ENCODE peak calls at places on chromosomes 2 and 18, in nine cellular contexts. One of them, this sample, is unnamed.

GRCh38 chr2:106201656-106202055 is 7.6 kb upstream of the UXS1 start:
- DNase-seq in AG04449: no peak
- DNase-seq in fibroblast of the conjunctiva: no peak
- DNase-seq in effector CD4-positive, alpha-beta T cell: no peak
- DNase-seq in amniotic epithelial cell: no peak
- DNase-seq in cardiac muscle cell: no peak
- DNase-seq in gastrocnemius medialis: no peak
- DNase-seq in BJ: no peak
- DNase-seq in retina: no peak
- DNase-seq in this sample: no peak

GRCh38 chr2:201432038-201432437 is 19.2 kb downstream of the TRAK2 start:
- DNase-seq in AG04449: no peak
- DNase-seq in cardiac muscle cell: no peak
- DNase-seq in gastrocnemius medialis: no peak
- DNase-seq in effector CD4-positive, alpha-beta T cell: no peak
- DNase-seq in retina: no peak
- DNase-seq in BJ: no peak
- DNase-seq in fibroblast of the conjunctiva: no peak
- DNase-seq in amniotic epithelial cell: peak
- DNase-seq in this sample: no peak

GRCh38 chr18:41974661-41975286 is 19.7 kb downstream of the PIK3C3 start:
- DNase-seq in effector CD4-positive, alpha-beta T cell: no peak
- DNase-seq in AG04449: no peak
- DNase-seq in gastrocnemius medialis: no peak
- DNase-seq in fibroblast of the conjunctiva: no peak
- DNase-seq in retina: peak
- DNase-seq in BJ: no peak
- DNase-seq in amniotic epithelial cell: peak
- DNase-seq in cardiac muscle cell: peak
- DNase-seq in this sample: no peak

GRCh38 chr2:143730950-143731254 is 601.7 kb downstream of the ARHGAP15 start:
- DNase-seq in AG04449: no peak
- DNase-seq in effector CD4-positive, alpha-beta T cell: no peak
- DNase-seq in cardiac muscle cell: no peak
- DNase-seq in fibroblast of the conjunctiva: no peak
- DNase-seq in BJ: no peak
- DNase-seq in amniotic epithelial cell: peak
- DNase-seq in retina: no peak
- DNase-seq in gastrocnemius medialis: no peak
- DNase-seq in this sample: no peak

GRCh38 chr2:66494708-66495107 is 59.8 kb downstream of the MEIS1 start:
- DNase-seq in retina: no peak
- DNase-seq in cardiac muscle cell: no peak
- DNase-seq in fibroblast of the conjunctiva: peak
- DNase-seq in amniotic epithelial cell: peak
- DNase-seq in effector CD4-positive, alpha-beta T cell: no peak
- DNase-seq in gastrocnemius medialis: peak
- DNase-seq in BJ: peak
- DNase-seq in AG04449: no peak
- DNase-seq in this sample: peak

GRCh38 chr18:66280470-66280869 is 323.4 kb downstream of the CDH19 start:
- DNase-seq in AG04449: no peak
- DNase-seq in effector CD4-positive, alpha-beta T cell: no peak
- DNase-seq in cardiac muscle cell: no peak
- DNase-seq in amniotic epithelial cell: no peak
- DNase-seq in fibroblast of the conjunctiva: no peak
- DNase-seq in BJ: no peak
- DNase-seq in retina: no peak
- DNase-seq in gastrocnemius medialis: no peak
- DNase-seq in this sample: no peak

GRCh38 chr2:86477349-86477748 is 36.2 kb downstream of the KDM3A start:
- DNase-seq in BJ: no peak
- DNase-seq in amniotic epithelial cell: peak
- DNase-seq in gastrocnemius medialis: no peak
- DNase-seq in AG04449: no peak
- DNase-seq in retina: no peak
- DNase-seq in fibroblast of the conjunctiva: no peak
- DNase-seq in cardiac muscle cell: no peak
- DNase-seq in effector CD4-positive, alpha-beta T cell: no peak
- DNase-seq in this sample: no peak

GRCh38 chr2:97095661-97096060 is 979 bp upstream of the FAHD2B start:
- DNase-seq in retina: peak
- DNase-seq in fibroblast of the conjunctiva: no peak
- DNase-seq in AG04449: no peak
- DNase-seq in amniotic epithelial cell: no peak
- DNase-seq in gastrocnemius medialis: no peak
- DNase-seq in BJ: no peak
- DNase-seq in effector CD4-positive, alpha-beta T cell: no peak
- DNase-seq in cardiac muscle cell: no peak
- DNase-seq in this sample: no peak

GRCh38 chr2:109435866-109436634 is 177.7 kb downstream of the SEPTIN10 start:
- DNase-seq in gastrocnemius medialis: peak
- DNase-seq in amniotic epithelial cell: no peak
- DNase-seq in cardiac muscle cell: no peak
- DNase-seq in retina: no peak
- DNase-seq in BJ: no peak
- DNase-seq in effector CD4-positive, alpha-beta T cell: no peak
- DNase-seq in fibroblast of the conjunctiva: no peak
- DNase-seq in AG04449: no peak
- DNase-seq in this sample: no peak

GRCh38 chr2:69242651-69243051 is 144.4 kb downstream of the GFPT1 start:
- DNase-seq in cardiac muscle cell: no peak
- DNase-seq in AG04449: peak
- DNase-seq in effector CD4-positive, alpha-beta T cell: no peak
- DNase-seq in BJ: peak
- DNase-seq in gastrocnemius medialis: no peak
- DNase-seq in fibroblast of the conjunctiva: peak
- DNase-seq in amniotic epithelial cell: peak
- DNase-seq in retina: no peak
- DNase-seq in this sample: peak

GRCh38 chr2:108409768-108410167 is 32.0 kb downstream of the SULT1C4 start:
- DNase-seq in gastrocnemius medialis: no peak
- DNase-seq in retina: no peak
- DNase-seq in cardiac muscle cell: no peak
- DNase-seq in fibroblast of the conjunctiva: no peak
- DNase-seq in amniotic epithelial cell: peak
- DNase-seq in BJ: no peak
- DNase-seq in AG04449: peak
- DNase-seq in effector CD4-positive, alpha-beta T cell: no peak
- DNase-seq in this sample: no peak

GRCh38 chr2:17239550-17239949 is 278.7 kb downstream of the RAD51AP2 start:
- DNase-seq in retina: no peak
- DNase-seq in effector CD4-positive, alpha-beta T cell: no peak
- DNase-seq in fibroblast of the conjunctiva: no peak
- DNase-seq in cardiac muscle cell: no peak
- DNase-seq in amniotic epithelial cell: no peak
- DNase-seq in BJ: no peak
- DNase-seq in AG04449: no peak
- DNase-seq in gastrocnemius medialis: no peak
- DNase-seq in this sample: no peak

GRCh38 chr2:229775614-229776313 is 61.4 kb upstream of the DNER start:
- DNase-seq in retina: no peak
- DNase-seq in cardiac muscle cell: no peak
- DNase-seq in effector CD4-positive, alpha-beta T cell: no peak
- DNase-seq in gastrocnemius medialis: no peak
- DNase-seq in amniotic epithelial cell: no peak
- DNase-seq in BJ: no peak
- DNase-seq in AG04449: no peak
- DNase-seq in fibroblast of the conjunctiva: no peak
- DNase-seq in this sample: no peak

GRCh38 chr2:222398446-222398885 is 25.9 kb upstream of the SGPP2 start:
- DNase-seq in retina: no peak
- DNase-seq in effector CD4-positive, alpha-beta T cell: no peak
- DNase-seq in fibroblast of the conjunctiva: no peak
- DNase-seq in AG04449: no peak
- DNase-seq in BJ: no peak
- DNase-seq in gastrocnemius medialis: no peak
- DNase-seq in cardiac muscle cell: peak
- DNase-seq in amniotic epithelial cell: no peak
- DNase-seq in this sample: no peak

GRCh38 chr2:240403358-240404104 is 31.9 kb upstream of the GPC1 start:
- DNase-seq in cardiac muscle cell: no peak
- DNase-seq in effector CD4-positive, alpha-beta T cell: no peak
- DNase-seq in AG04449: no peak
- DNase-seq in fibroblast of the conjunctiva: no peak
- DNase-seq in BJ: no peak
- DNase-seq in retina: no peak
- DNase-seq in gastrocnemius medialis: peak
- DNase-seq in amniotic epithelial cell: peak
- DNase-seq in this sample: no peak

GRCh38 chr18:54607213-54607934 is 16.3 kb downstream of the DYNAP start:
- DNase-seq in effector CD4-positive, alpha-beta T cell: no peak
- DNase-seq in retina: no peak
- DNase-seq in cardiac muscle cell: peak
- DNase-seq in AG04449: no peak
- DNase-seq in BJ: no peak
- DNase-seq in gastrocnemius medialis: no peak
- DNase-seq in fibroblast of the conjunctiva: no peak
- DNase-seq in amniotic epithelial cell: no peak
- DNase-seq in this sample: peak

GRCh38 chr2:10380048-10380926 is 67.8 kb downstream of the ODC1 start:
- DNase-seq in amniotic epithelial cell: peak
- DNase-seq in retina: no peak
- DNase-seq in cardiac muscle cell: no peak
- DNase-seq in gastrocnemius medialis: no peak
- DNase-seq in effector CD4-positive, alpha-beta T cell: no peak
- DNase-seq in BJ: no peak
- DNase-seq in fibroblast of the conjunctiva: no peak
- DNase-seq in AG04449: no peak
- DNase-seq in this sample: no peak

GRCh38 chr2:200694071-200694470 is 108.3 kb downstream of the AOX1 start:
- DNase-seq in cardiac muscle cell: no peak
- DNase-seq in BJ: no peak
- DNase-seq in AG04449: no peak
- DNase-seq in effector CD4-positive, alpha-beta T cell: no peak
- DNase-seq in amniotic epithelial cell: peak
- DNase-seq in retina: no peak
- DNase-seq in gastrocnemius medialis: no peak
- DNase-seq in fibroblast of the conjunctiva: no peak
- DNase-seq in this sample: no peak

GRCh38 chr18:36454848-36455458 is 157.4 kb downstream of the FHOD3 start:
- DNase-seq in BJ: no peak
- DNase-seq in cardiac muscle cell: no peak
- DNase-seq in retina: no peak
- DNase-seq in gastrocnemius medialis: no peak
- DNase-seq in AG04449: no peak
- DNase-seq in fibroblast of the conjunctiva: no peak
- DNase-seq in effector CD4-positive, alpha-beta T cell: no peak
- DNase-seq in amniotic epithelial cell: no peak
- DNase-seq in this sample: no peak

GRCh38 chr2:3480352-3481010 is 38.9 kb downstream of the ADI1 start:
- DNase-seq in amniotic epithelial cell: no peak
- DNase-seq in fibroblast of the conjunctiva: no peak
- DNase-seq in cardiac muscle cell: no peak
- DNase-seq in effector CD4-positive, alpha-beta T cell: no peak
- DNase-seq in AG04449: no peak
- DNase-seq in gastrocnemius medialis: no peak
- DNase-seq in retina: no peak
- DNase-seq in BJ: no peak
- DNase-seq in this sample: no peak

GRCh38 chr2:47785986-47786385 is 3.0 kb downstream of the MSH6 start:
- DNase-seq in gastrocnemius medialis: no peak
- DNase-seq in effector CD4-positive, alpha-beta T cell: no peak
- DNase-seq in AG04449: no peak
- DNase-seq in cardiac muscle cell: no peak
- DNase-seq in amniotic epithelial cell: peak
- DNase-seq in fibroblast of the conjunctiva: no peak
- DNase-seq in BJ: no peak
- DNase-seq in retina: no peak
- DNase-seq in this sample: no peak

GRCh38 chr18:54229660-54230059 is 5.2 kb upstream of the MBD2 start:
- DNase-seq in amniotic epithelial cell: no peak
- DNase-seq in AG04449: no peak
- DNase-seq in effector CD4-positive, alpha-beta T cell: no peak
- DNase-seq in retina: no peak
- DNase-seq in BJ: no peak
- DNase-seq in cardiac muscle cell: no peak
- DNase-seq in gastrocnemius medialis: no peak
- DNase-seq in fibroblast of the conjunctiva: no peak
- DNase-seq in this sample: no peak

GRCh38 chr2:69797836-69798465 is 31.5 kb upstream of the GMCL1 start:
- DNase-seq in gastrocnemius medialis: no peak
- DNase-seq in BJ: no peak
- DNase-seq in retina: no peak
- DNase-seq in AG04449: no peak
- DNase-seq in fibroblast of the conjunctiva: no peak
- DNase-seq in effector CD4-positive, alpha-beta T cell: no peak
- DNase-seq in cardiac muscle cell: no peak
- DNase-seq in amniotic epithelial cell: peak
- DNase-seq in this sample: no peak

GRCh38 chr2:241217320-241218031 is 29.0 kb downstream of the ANO7 start:
- DNase-seq in amniotic epithelial cell: peak
- DNase-seq in cardiac muscle cell: peak
- DNase-seq in fibroblast of the conjunctiva: peak
- DNase-seq in BJ: no peak
- DNase-seq in retina: peak
- DNase-seq in gastrocnemius medialis: peak
- DNase-seq in AG04449: no peak
- DNase-seq in effector CD4-positive, alpha-beta T cell: peak
- DNase-seq in this sample: no peak

GRCh38 chr2:108905176-108905575 is 83.8 kb downstream of the EDAR start:
- DNase-seq in amniotic epithelial cell: no peak
- DNase-seq in effector CD4-positive, alpha-beta T cell: no peak
- DNase-seq in retina: no peak
- DNase-seq in gastrocnemius medialis: no peak
- DNase-seq in BJ: no peak
- DNase-seq in fibroblast of the conjunctiva: no peak
- DNase-seq in AG04449: no peak
- DNase-seq in cardiac muscle cell: no peak
- DNase-seq in this sample: no peak

GRCh38 chr18:24413148-24413547 is 13.3 kb upstream of the IMPACT start:
- DNase-seq in effector CD4-positive, alpha-beta T cell: no peak
- DNase-seq in retina: no peak
- DNase-seq in cardiac muscle cell: no peak
- DNase-seq in BJ: no peak
- DNase-seq in AG04449: no peak
- DNase-seq in fibroblast of the conjunctiva: no peak
- DNase-seq in amniotic epithelial cell: no peak
- DNase-seq in gastrocnemius medialis: no peak
- DNase-seq in this sample: no peak

GRCh38 chr2:85889648-85890281 is 975 bp upstream of the ST3GAL5 start:
- DNase-seq in cardiac muscle cell: no peak
- DNase-seq in fibroblast of the conjunctiva: no peak
- DNase-seq in AG04449: no peak
- DNase-seq in retina: no peak
- DNase-seq in gastrocnemius medialis: peak
- DNase-seq in amniotic epithelial cell: no peak
- DNase-seq in effector CD4-positive, alpha-beta T cell: no peak
- DNase-seq in BJ: no peak
- DNase-seq in this sample: no peak

GRCh38 chr2:46252891-46253659 is 44.1 kb upstream of the EPAS1 start:
- DNase-seq in cardiac muscle cell: peak
- DNase-seq in effector CD4-positive, alpha-beta T cell: no peak
- DNase-seq in fibroblast of the conjunctiva: no peak
- DNase-seq in retina: no peak
- DNase-seq in gastrocnemius medialis: no peak
- DNase-seq in amniotic epithelial cell: peak
- DNase-seq in BJ: no peak
- DNase-seq in AG04449: no peak
- DNase-seq in this sample: no peak